ENCODE peak calls at places on chromosomes 7 and 10, in six cellular contexts. D is upper lobe of right lung, G is HCT116, O is cardiac muscle cell, Q is ovary, W is tibial artery. V is an unnamed sample. For H3K4me1, the result is how much of the 10 kb centered on the place peaks cover.

GRCh38 chr7:133854739-133855138 is 272.4 kb upstream of the LRGUK start:
- DNase-seq in D (no peak), G (peak), O (peak), Q (no peak), W (no peak), V (peak)

GRCh38 chr7:116455009-116455408 is 44.5 kb upstream of the CAV2 start:
- DNase-seq in D (no peak), G (no peak), O (peak), Q (no peak), W (no peak), V (no peak)

GRCh38 chr10:132400547-132401151 is 3.6 kb downstream of the PWWP2B start:
- DNase-seq in D (peak), G (no peak), O (no peak), Q (no peak), W (no peak), V (no peak)

GRCh38 chr7:75536491-75536890 is 44.4 kb downstream of the SPDYE5 start:
- DNase-seq in D (peak), G (no peak), O (no peak), Q (no peak), W (no peak), V (no peak)

GRCh38 chr7:103348959-103349358 is 1.5 kb downstream of the PSMC2 start:
- DNase-seq in D (no peak), G (no peak), O (no peak), Q (no peak), W (no peak), V (no peak)

GRCh38 chr7:74289018-74289659 is at the start of gene CLIP2:
- DNase-seq in D (peak), G (peak), O (peak), Q (peak), W (peak), V (peak)

GRCh38 chr10:5654218-5654755 is 12.1 kb downstream of the ASB13 start:
- DNase-seq in D (no peak), G (no peak), O (no peak), Q (no peak), W (no peak), V (no peak)

GRCh38 chr7:152144557-152145245 is 119.2 kb downstream of the GALNT11 start:
- DNase-seq in D (no peak), G (no peak), O (no peak), Q (no peak), W (no peak), V (no peak)

GRCh38 chr7:114472896-114473512 is 58.4 kb downstream of the FOXP2 start:
- DNase-seq in D (no peak), G (no peak), O (no peak), Q (no peak), W (no peak), V (no peak)

GRCh38 chr10:124064676-124065075 is 28.7 kb downstream of the CHST15 start:
- DNase-seq in D (no peak), G (no peak), O (peak), Q (no peak), W (no peak), V (no peak)

GRCh38 chr10:4141471-4141870 is 356.5 kb upstream of the KLF6 start:
- DNase-seq in D (no peak), G (no peak), O (peak), Q (no peak), W (no peak), V (peak)

GRCh38 chr7:18352339-18353255 is 143.0 kb upstream of the HDAC9 start:
- DNase-seq in D (no peak), G (peak), O (peak), Q (no peak), W (no peak), V (peak)

GRCh38 chr7:142511801-142512200 is 237.5 kb upstream of the PRSS1 start:
- DNase-seq in D (no peak), G (no peak), O (no peak), Q (no peak), W (no peak), V (no peak)

GRCh38 chr7:133061357-133061756 is 20.5 kb downstream of the CHCHD3 start:
- DNase-seq in D (no peak), G (no peak), O (peak), Q (no peak), W (no peak), V (no peak)

GRCh38 chr7:4556868-4557620 is 125.1 kb upstream of the FOXK1 start:
- DNase-seq in D (no peak), G (no peak), O (no peak), Q (no peak), W (no peak), V (no peak)

GRCh38 chr7:55150709-55151108 is 131.9 kb downstream of the EGFR start:
- DNase-seq in D (no peak), G (no peak), O (no peak), Q (no peak), W (no peak), V (no peak)

DNA sequence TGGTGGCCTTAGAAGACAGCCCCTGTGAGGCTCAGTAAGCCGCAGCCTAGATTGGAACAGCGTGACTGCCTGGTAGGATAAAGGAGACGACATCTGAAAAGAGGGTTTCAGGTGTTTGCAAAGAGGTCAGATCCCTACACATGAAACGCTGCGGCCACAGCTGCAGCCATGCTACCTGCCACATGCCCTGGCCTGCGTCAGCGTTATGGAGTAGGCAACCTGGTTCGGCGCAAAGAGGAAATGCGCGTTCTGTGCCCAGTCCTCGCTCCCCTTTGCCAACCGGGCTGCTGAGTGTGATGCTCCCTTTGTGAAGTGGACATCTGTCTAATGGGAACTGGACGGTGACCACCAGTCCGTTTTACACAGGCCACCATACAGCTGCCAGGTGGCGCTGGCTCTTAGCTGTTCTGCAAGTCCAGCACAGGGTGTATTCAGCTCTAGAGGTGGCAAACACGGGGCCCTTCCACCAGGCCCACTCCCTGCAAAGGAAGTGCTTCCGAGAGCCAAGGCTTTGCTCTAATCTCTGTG is 160.3 kb downstream of the CELF2 start:
- DNase-seq in D (no peak), G (no peak), O (no peak), Q (no peak), W (no peak), V (no peak)
- H3K4me1 ChIP-seq in D (half or more), G (under half), O (half or more), Q (under half), W (under half), V (under half)

GRCh38 chr10:30432631-30433285 is 1.2 kb upstream of the MAP3K8 start:
- DNase-seq in D (peak), G (peak), O (peak), Q (peak), W (peak), V (peak)
- H3K4me1 ChIP-seq in D (under half), G (under half), O (under half), Q (under half), W (under half), V (under half)

DNA sequence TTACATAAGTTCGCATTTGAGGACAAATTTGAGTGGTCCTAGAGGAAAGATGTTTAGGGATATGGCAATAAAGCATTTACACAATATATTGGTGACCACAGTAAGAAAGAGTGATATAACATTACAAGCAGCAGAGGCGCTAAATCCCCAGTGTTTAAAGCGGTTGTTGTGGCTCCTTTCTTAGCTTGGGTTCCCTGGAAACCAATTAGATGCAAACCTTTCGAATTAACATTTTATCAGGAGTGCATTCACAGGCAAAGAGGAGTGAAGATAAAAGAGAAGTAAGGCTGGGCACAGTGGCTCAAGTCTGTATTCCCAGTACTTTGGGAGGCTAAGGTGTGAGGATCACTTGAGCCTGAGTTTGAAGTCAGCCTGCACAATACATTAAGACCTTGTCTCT is 331.1 kb downstream of the BICC1 start:
- DNase-seq in D (no peak), G (no peak), O (no peak), Q (no peak), W (no peak), V (peak)
- H3K4me1 ChIP-seq in D (under half), G (under half), O (under half), Q (under half), W (under half), V (under half)

GRCh38 chr7:79286181-79286580 is 167.3 kb downstream of the MAGI2 start:
- DNase-seq in D (no peak), G (no peak), O (no peak), Q (no peak), W (no peak), V (no peak)
- H3K4me1 ChIP-seq in D (under half), G (under half), O (under half), Q (under half), W (under half), V (under half)

DNA sequence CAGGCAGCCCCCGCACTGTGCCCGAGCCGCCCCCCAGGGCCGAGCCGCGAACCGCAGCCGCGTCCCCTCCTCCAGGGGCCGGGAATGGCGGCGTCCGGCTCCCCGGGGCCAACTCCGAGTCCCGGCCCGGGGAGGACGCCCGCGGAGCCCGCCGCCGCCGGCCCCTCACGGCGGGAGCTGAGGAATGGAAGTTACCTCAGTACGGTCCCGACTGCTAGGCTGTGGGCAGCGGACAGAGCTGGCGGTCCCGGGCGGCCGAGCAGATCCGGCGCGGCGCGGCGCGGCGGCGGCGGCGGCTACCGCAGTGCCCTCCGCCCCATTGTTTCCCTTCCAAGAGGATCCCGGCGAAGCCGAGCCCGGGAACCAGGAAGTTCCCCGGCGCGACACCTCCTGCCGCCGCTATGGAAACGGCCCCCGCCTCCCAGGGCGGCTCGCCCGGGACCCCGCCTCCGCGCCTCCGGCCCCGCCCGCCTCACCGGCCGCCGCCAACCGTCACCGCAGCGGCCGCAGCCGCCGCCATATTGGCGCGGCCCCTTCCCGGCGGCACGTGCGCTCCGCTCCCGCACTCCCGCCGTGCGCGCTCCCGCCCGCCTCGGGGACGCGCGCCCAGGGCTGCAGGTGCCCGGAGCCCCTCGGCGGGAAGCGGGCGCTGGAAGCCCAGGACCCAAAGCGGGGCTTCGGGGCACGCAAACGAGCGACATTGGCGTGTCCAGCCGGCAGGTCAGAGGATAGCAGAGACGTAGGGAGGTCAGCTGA is at the start of gene USP6NL:
- DNase-seq in D (peak), G (peak), O (peak), Q (peak), W (peak), V (peak)
- H3K4me1 ChIP-seq in D (under half), G (under half), O (under half), Q (under half), W (under half), V (under half)

V was measured in GM23338.